ENCODE peak calls at places on chromosomes 2 and 18, in seven cellular contexts. J, S, F, P, G, O and K are unnamed samples.

GRCh38 chr2:67213270-67213670 is 183.9 kb upstream of the ETAA1 start:
- DNase-seq in O (no peak), P (no peak), S (no peak), J (no peak), G (no peak), F (no peak), K (no peak)

GRCh38 chr2:217248312-217248935 is 388.6 kb upstream of the TNP1 start:
- DNase-seq in G (peak), J (peak), O (no peak), P (no peak), F (no peak), S (no peak), K (no peak)

GRCh38 chr18:46174317-46175039 is 70.3 kb downstream of the HAUS1 start:
- DNase-seq in F (no peak), O (no peak), G (peak), P (peak), S (no peak), J (peak), K (no peak)

GRCh38 chr18:73509460-73509859 is 638.2 kb downstream of the FBXO15 start:
- DNase-seq in O (no peak), S (no peak), G (no peak), P (no peak), J (no peak), F (no peak), K (no peak)

GRCh38 chr2:235533616-235534385 is 40.0 kb downstream of the AGAP1 start:
- DNase-seq in P (no peak), J (peak), F (no peak), G (no peak), O (no peak), S (no peak), K (no peak)

GRCh38 chr18:74496508-74497307 is 545 bp downstream of the CNDP2 start:
- DNase-seq in S (peak), G (peak), F (no peak), P (peak), O (no peak), J (peak), K (no peak)

GRCh38 chr2:198242093-198242492 is 437.7 kb downstream of the PLCL1 start:
- DNase-seq in G (no peak), S (no peak), O (no peak), F (no peak), J (no peak), P (no peak), K (no peak)

GRCh38 chr2:24015562-24016375 is 5.9 kb downstream of the MFSD2B start:
- DNase-seq in G (peak), P (no peak), J (no peak), S (no peak), F (no peak), O (no peak), K (no peak)

GRCh38 chr18:6748241-6748640 is 18.7 kb downstream of the ARHGAP28 start:
- DNase-seq in O (no peak), S (no peak), P (no peak), F (no peak), J (no peak), G (no peak), K (no peak)

GRCh38 chr18:57057890-57058289 is 89.0 kb upstream of the BOD1L2 start:
- DNase-seq in O (no peak), F (no peak), P (peak), G (no peak), J (no peak), S (no peak), K (no peak)

GRCh38 chr2:33134764-33135560 is 188.2 kb downstream of the LTBP1 start:
- DNase-seq in P (no peak), F (no peak), J (no peak), G (no peak), S (no peak), O (no peak), K (no peak)

GRCh38 chr2:202084265-202084664 is 11.2 kb downstream of the KIAA2012 start:
- DNase-seq in O (no peak), F (no peak), P (no peak), J (no peak), S (no peak), G (peak), K (no peak)

GRCh38 chr2:86809481-86810121 is 18.9 kb upstream of the CD8A start:
- DNase-seq in F (no peak), G (no peak), S (no peak), P (peak), O (no peak), J (no peak), K (no peak)

GRCh38 chr2:8515864-8516533 is 165.9 kb upstream of the ID2 start:
- DNase-seq in F (no peak), S (no peak), O (no peak), J (no peak), P (peak), G (no peak), K (no peak)

GRCh38 chr2:149885468-149885867 is 297.9 kb upstream of the MMADHC start:
- DNase-seq in S (no peak), F (no peak), P (no peak), J (no peak), O (no peak), G (peak), K (no peak)

GRCh38 chr2:151051584-151052220 is 210.0 kb downstream of the RBM43 start:
- DNase-seq in J (no peak), P (peak), F (peak), O (no peak), G (peak), S (peak), K (no peak)

GRCh38 chr2:134107402-134107801 is 146.5 kb upstream of the MGAT5 start:
- DNase-seq in F (no peak), P (no peak), S (no peak), G (peak), J (no peak), O (no peak), K (no peak)

GRCh38 chr2:239212553-239213419 is 188.0 kb downstream of the HDAC4 start:
- DNase-seq in S (no peak), P (no peak), O (no peak), F (no peak), G (no peak), J (no peak), K (no peak)

GRCh38 chr18:10856146-10856545 is 293.2 kb downstream of the PIEZO2 start:
- DNase-seq in F (no peak), G (no peak), S (no peak), P (no peak), J (no peak), O (no peak), K (no peak)

GRCh38 chr2:40062381-40062780 is 283.3 kb upstream of the THUMPD2 start:
- DNase-seq in F (no peak), O (no peak), J (no peak), P (no peak), S (no peak), G (no peak), K (no peak)

GRCh38 chr2:102159295-102159694 is 16.7 kb downstream of the IL1R1 start:
- DNase-seq in F (no peak), G (no peak), O (no peak), J (no peak), P (no peak), S (no peak), K (no peak)

GRCh38 chr2:239383796-239384156 is 17.0 kb downstream of the HDAC4 start:
- DNase-seq in F (no peak), O (no peak), P (no peak), J (peak), S (no peak), G (no peak), K (no peak)

GRCh38 chr18:6363216-6363615 is 51.5 kb downstream of the L3MBTL4 start:
- DNase-seq in G (no peak), O (no peak), S (no peak), P (peak), F (no peak), J (no peak), K (no peak)

GRCh38 chr2:177143444-177143843 is 69.2 kb upstream of the HNRNPA3 start:
- DNase-seq in F (no peak), J (no peak), S (no peak), P (no peak), O (no peak), G (peak), K (no peak)

GRCh38 chr2:237774811-237775553 is 23.6 kb upstream of the RBM44 start:
- DNase-seq in O (no peak), P (peak), G (peak), S (peak), J (no peak), F (no peak), K (no peak)

GRCh38 chr2:72538486-72538885 is 287.3 kb downstream of the EXOC6B start:
- DNase-seq in S (no peak), P (no peak), O (no peak), J (no peak), G (no peak), F (no peak), K (no peak)

GRCh38 chr2:48398285-48399135 is 131.4 kb upstream of the STON1 start:
- DNase-seq in J (no peak), G (no peak), O (no peak), F (no peak), S (no peak), P (no peak), K (no peak)

GRCh38 chr2:1476617-1477195 is 63.4 kb downstream of the TPO start:
- DNase-seq in O (no peak), S (no peak), P (no peak), J (no peak), F (no peak), G (no peak), K (no peak)

GRCh38 chr2:45851576-45852304 is 200.3 kb downstream of the PRKCE start:
- DNase-seq in O (no peak), G (no peak), F (peak), P (no peak), S (peak), J (no peak), K (no peak)

GRCh38 chr2:9136997-9137819 is 69.4 kb upstream of the ASAP2 start:
- DNase-seq in O (no peak), J (no peak), F (no peak), G (no peak), S (no peak), P (no peak), K (no peak)

GRCh38 chr2:69988086-69988635 is 26.7 kb upstream of the ASPRV1 start:
- DNase-seq in O (no peak), S (no peak), F (no peak), G (no peak), J (no peak), P (peak), K (no peak)

GRCh38 chr2:32812316-32812715 is 134.4 kb upstream of the LTBP1 start:
- DNase-seq in S (no peak), J (no peak), P (no peak), G (no peak), O (no peak), F (no peak), K (no peak)

GRCh38 chr18:21101172-21101571 is 10.4 kb downstream of the ROCK1 start:
- DNase-seq in F (no peak), P (no peak), S (no peak), J (no peak), G (no peak), O (no peak), K (no peak)

GRCh38 chr2:235960716-235961640 is 207.2 kb downstream of the GBX2 start:
- DNase-seq in F (no peak), G (no peak), J (no peak), O (no peak), S (no peak), P (no peak), K (no peak)

GRCh38 chr2:24930768-24931167 is 10.7 kb upstream of the ADCY3 start:
- DNase-seq in J (no peak), G (peak), P (peak), S (no peak), F (no peak), O (no peak), K (no peak)

GRCh38 chr2:43407826-43408783 is 181.7 kb upstream of the ZFP36L2 start:
- DNase-seq in S (no peak), G (no peak), O (no peak), J (no peak), P (no peak), F (no peak), K (no peak)

GRCh38 chr2:159157361-159158045 is 129.0 kb downstream of the WDSUB1 start:
- DNase-seq in S (no peak), O (no peak), J (no peak), G (no peak), P (peak), F (no peak), K (no peak)

GRCh38 chr18:54480616-54481015 is 110.4 kb upstream of the DYNAP start:
- DNase-seq in F (no peak), S (no peak), O (no peak), P (no peak), G (peak), J (no peak), K (no peak)